ENCODE peak calls at places on chromosomes 6 and 20, in nine cellular contexts. Z is RWPE1, G is HAP-1, U is adipocyte, R is DND-41, J is A549, A is neural crest cell, E is tibial nerve, S is GM20000. C is an unnamed sample.
A peak's percentile ranks its signal among the peaks of the same experiment; 100 is the strongest.

GRCh38 chr6:107820571-107821261 is 3.4 kb downstream of the SCML4 start:
- DNase-seq in U (peak; percentile 14), A (no peak), S (no peak), R (no peak), G (peak; percentile 58), J (no peak), E (no peak), Z (no peak), C (no peak)

GRCh38 chr6:80210618-80211017 is 104.1 kb downstream of the BCKDHB start:
- DNase-seq in Z (no peak), G (peak; percentile 28), U (peak; percentile 67), A (no peak), E (no peak), S (no peak), R (no peak), J (no peak), C (no peak)

GRCh38 chr6:144896296-144896695 is 611.2 kb downstream of the UTRN start:
- DNase-seq in J (no peak), R (no peak), Z (no peak), S (no peak), A (no peak), U (peak; percentile 66), G (no peak), E (no peak), C (no peak)

GRCh38 chr6:96812077-96812703 is 25.1 kb downstream of the GPR63 start:
- DNase-seq in G (no peak), R (no peak), Z (no peak), E (no peak), J (no peak), U (peak; percentile 31), S (no peak), A (no peak), C (no peak)

GRCh38 chr20:32839227-32839981 is 19.3 kb upstream of the EFCAB8 start:
- DNase-seq in R (no peak), E (no peak), J (no peak), G (no peak), Z (no peak), A (no peak), U (no peak), S (no peak), C (no peak)

GRCh38 chr6:144411506-144412165 is 126.5 kb downstream of the UTRN start:
- DNase-seq in Z (no peak), U (peak; percentile 35), S (no peak), G (no peak), J (no peak), E (no peak), A (no peak), R (no peak), C (no peak)

GRCh38 chr6:134898575-134898974 is 51.3 kb downstream of the ALDH8A1 start:
- DNase-seq in R (no peak), Z (no peak), E (no peak), J (no peak), A (no peak), S (no peak), G (no peak), U (no peak), C (no peak)

GRCh38 chr20:10236540-10237533 is 18.2 kb downstream of the SNAP25 start:
- DNase-seq in E (no peak), J (no peak), A (no peak), Z (no peak), U (no peak), S (no peak), R (no peak), G (no peak), C (no peak)

GRCh38 chr6:43803783-43804549 is 34.0 kb downstream of the VEGFA start:
- DNase-seq in Z (no peak), U (peak; percentile 46), A (no peak), G (no peak), J (no peak), R (no peak), E (no peak), S (no peak), C (no peak)

GRCh38 chr20:46308258-46309157 is at the start of gene CDH22:
- DNase-seq in R (no peak), Z (peak; percentile 77), U (peak; percentile 61), G (peak; percentile 21), S (peak; percentile 78), J (peak; percentile 49), E (no peak), A (peak; percentile 57), C (no peak)

GRCh38 chr6:14709066-14709670 is 536.7 kb upstream of the JARID2 start:
- DNase-seq in G (no peak), J (no peak), S (no peak), A (no peak), E (no peak), Z (no peak), U (peak; percentile 33), R (no peak), C (no peak)

GRCh38 chr20:17345321-17345720 is 118.5 kb downstream of the PCSK2 start:
- DNase-seq in Z (no peak), R (no peak), A (no peak), E (no peak), S (no peak), J (no peak), U (peak; percentile 81), G (no peak), C (no peak)

GRCh38 chr6:33672808-33673207 is 38.7 kb downstream of the UQCC2 start:
- DNase-seq in E (peak; percentile 87), A (peak; percentile 41), R (no peak), Z (peak; percentile 73), S (peak; percentile 69), U (peak; percentile 97), J (peak; percentile 85), G (no peak), C (peak; percentile 93)